ENCODE peak calls at places on chromosomes 16 and 17, in seven cellular contexts. M is astrocyte, X is suprapubic skin, Y is spleen, D is A549, Z is IMR-90, I is left lung. V is an unnamed sample.

GRCh38 chr17:50458290-50458689 is 10.4 kb downstream of the CHAD start:
- DNase-seq in X (no peak), Z (no peak), D (no peak), M (no peak), I (no peak), Y (no peak), V (no peak)

GRCh38 chr17:27475981-27476895 is 20.0 kb downstream of the KSR1 start:
- DNase-seq in I (no peak), X (no peak), D (no peak), M (no peak), Z (no peak), Y (peak; percentile 59), V (no peak)

GRCh38 chr16:11079657-11080187 is 135.4 kb downstream of the CLEC16A start:
- DNase-seq in D (no peak), I (no peak), M (peak; percentile 95), Y (no peak), X (no peak), Z (peak; percentile 98), V (peak; percentile 39)

GRCh38 chr16:12147681-12148479 is 171.3 kb downstream of the SNX29 start:
- DNase-seq in X (no peak), I (no peak), Y (peak; percentile 44), Z (no peak), M (no peak), D (no peak), V (no peak)

GRCh38 chr17:20172378-20172775 is 163.2 kb downstream of the SPECC1 start:
- DNase-seq in D (no peak), X (no peak), I (no peak), Z (no peak), Y (no peak), M (no peak), V (no peak)

GRCh38 chr16:49674255-49674980 is 181.5 kb downstream of the ZNF423 start:
- DNase-seq in Y (no peak), X (no peak), Z (no peak), I (no peak), D (no peak), M (no peak), V (no peak)

GRCh38 chr16:1914759-1915387 is 3.3 kb downstream of the HS3ST6 start:
- DNase-seq in Y (no peak), I (no peak), X (no peak), Z (no peak), M (no peak), D (no peak), V (no peak)

GRCh38 chr16:66273644-66274334 is 92.7 kb upstream of the CDH5 start:
- DNase-seq in Y (no peak), M (no peak), D (no peak), I (no peak), Z (peak; percentile 54), X (peak; percentile 40), V (no peak)

GRCh38 chr16:27749547-27749875 is 199.6 kb downstream of the KATNIP start:
- DNase-seq in I (no peak), X (no peak), Z (no peak), Y (no peak), D (no peak), M (no peak), V (no peak)

GRCh38 chr17:9520649-9521435 is 54.8 kb downstream of the STX8 start:
- DNase-seq in Y (no peak), M (peak; percentile 22), I (no peak), Z (no peak), D (no peak), X (no peak), V (no peak)

GRCh38 chr17:75996665-75997590 is 3.7 kb upstream of the CDK3 start:
- DNase-seq in Y (peak; percentile 79), X (no peak), D (no peak), Z (peak; percentile 58), M (peak; percentile 63), I (peak; percentile 71), V (no peak)

GRCh38 chr17:50289268-50289667 is 15.0 kb downstream of the TMEM92 start:
- DNase-seq in I (no peak), D (no peak), Z (peak; percentile 77), M (no peak), X (no peak), Y (no peak), V (no peak)

GRCh38 chr16:68470461-68471150 is 22.3 kb upstream of the SMPD3 start:
- DNase-seq in I (peak; percentile 70), Y (peak; percentile 85), X (no peak), M (no peak), D (no peak), Z (no peak), V (no peak)

GRCh38 chr17:80152057-80152831 is 5.3 kb upstream of the EIF4A3 start:
- DNase-seq in Y (no peak), M (peak; percentile 90), D (no peak), Z (peak; percentile 69), I (no peak), X (no peak), V (no peak)

GRCh38 chr17:50205931-50206505 is 4.6 kb upstream of the COL1A1 start:
- DNase-seq in X (no peak), I (no peak), D (no peak), Y (no peak), Z (no peak), M (no peak), V (no peak)

GRCh38 chr17:70848785-70849184 is 679.5 kb downstream of the KCNJ2 start:
- DNase-seq in I (no peak), M (peak; percentile 83), Z (peak; percentile 78), Y (no peak), X (no peak), D (no peak), V (no peak)

GRCh38 chr16:66167564-66168291 is 198.8 kb upstream of the CDH5 start:
- DNase-seq in Y (no peak), I (no peak), X (peak; percentile 59), D (no peak), M (peak; percentile 96), Z (peak; percentile 46), V (no peak)

GRCh38 chr17:71180801-71181385 is 939.9 kb upstream of the SOX9 start:
- DNase-seq in Z (peak; percentile 52), D (no peak), I (no peak), X (no peak), M (peak; percentile 55), Y (no peak), V (no peak)

GRCh38 chr16:87515475-87516330 is 22.9 kb upstream of the ZCCHC14 start:
- DNase-seq in D (no peak), Y (peak; percentile 58), Z (no peak), I (no peak), M (no peak), X (no peak), V (no peak)

GRCh38 chr17:63096426-63096825 is 130.4 kb downstream of the TANC2 start:
- DNase-seq in X (no peak), Y (no peak), D (no peak), M (peak; percentile 85), Z (peak; percentile 88), I (no peak), V (no peak)

GRCh38 chr16:86171329-86171728 is 272.4 kb downstream of the IRF8 start:
- DNase-seq in Y (no peak), I (no peak), D (no peak), Z (peak; percentile 99), M (peak; percentile 97), X (no peak), V (no peak)

GRCh38 chr17:74858672-74859438 is 830 bp downstream of the GRIN2C start:
- DNase-seq in Z (no peak), X (no peak), Y (no peak), I (no peak), D (no peak), M (no peak), V (no peak)

GRCh38 chr17:74860999-74861553 is 1.4 kb upstream of the GRIN2C start:
- DNase-seq in Y (no peak), I (no peak), X (no peak), D (no peak), M (no peak), Z (no peak), V (no peak)

GRCh38 chr17:74860229-74860998 is 729 bp upstream of the GRIN2C start:
- DNase-seq in X (no peak), Z (no peak), Y (no peak), I (no peak), M (no peak), D (no peak), V (no peak)

GRCh38 chr17:74861554-74862107 is 1.9 kb upstream of the GRIN2C start:
- DNase-seq in Z (no peak), I (no peak), M (no peak), Y (no peak), X (no peak), D (no peak), V (no peak)

GRCh38 chr17:74859439-74860228 is at the start of gene GRIN2C:
- DNase-seq in D (no peak), X (no peak), I (no peak), Z (no peak), M (no peak), Y (no peak), V (no peak)
- H3K27ac ChIP-seq in D (peak within 1 kb of the TSS; percentile 24), X (no peak within 1 kb of the TSS), I (no peak within 1 kb of the TSS), Z (no peak within 1 kb of the TSS), M (no peak within 1 kb of the TSS), Y (no peak within 1 kb of the TSS), V (no peak within 1 kb of the TSS)

DNA sequence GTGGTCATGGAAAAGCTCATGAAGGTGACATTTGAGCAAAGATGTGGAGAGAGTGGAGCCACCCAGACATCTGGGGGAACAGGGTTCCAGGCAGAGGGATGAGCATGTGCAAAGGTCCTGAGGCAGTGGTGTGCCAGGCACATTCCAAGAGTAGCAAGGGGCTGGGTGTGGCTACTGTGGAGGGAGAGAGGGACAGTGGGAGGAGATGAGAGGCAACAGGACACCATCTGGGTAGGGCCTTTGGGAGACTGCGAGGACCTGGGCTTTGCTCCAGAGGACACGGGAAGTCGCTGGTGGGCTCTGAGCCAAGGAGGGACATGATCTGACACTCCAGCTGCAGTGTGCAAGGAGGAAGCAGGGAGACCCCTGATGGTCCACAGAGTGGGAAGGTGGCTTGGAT is 56.8 kb upstream of the MED9 start:
- DNase-seq in X (peak; percentile 87), I (no peak), Z (no peak), Y (no peak), M (no peak), D (no peak), V (no peak)
- H3K27ac ChIP-seq in X (peak overlapping the region; percentile 63), I (peak overlapping the region; percentile 23), Z (no peak overlapping the region), Y (peak overlapping the region; percentile 80), M (no peak overlapping the region), D (no peak overlapping the region), V (no peak overlapping the region)

GRCh38 chr16:56631832-56632159 is 663 bp upstream of the MT1M start:
- DNase-seq in M (no peak), Y (no peak), Z (no peak), X (no peak), I (no peak), D (no peak), V (no peak)
- H3K27ac ChIP-seq in M (no peak overlapping the region), Y (peak overlapping the region; percentile 68), Z (no peak overlapping the region), X (peak overlapping the region; percentile 82), I (peak overlapping the region; percentile 66), D (no peak overlapping the region), V (no peak overlapping the region)

GRCh38 chr16:31250782-31251384 is 8.9 kb upstream of the ITGAM start:
- DNase-seq in M (no peak), I (no peak), Y (no peak), X (no peak), Z (no peak), D (no peak), V (no peak)

GRCh38 chr16:31243734-31244670 is 15.8 kb upstream of the ITGAM start:
- DNase-seq in I (no peak), Z (no peak), M (no peak), D (no peak), X (no peak), Y (no peak), V (no peak)

GRCh38 chr16:31251435-31251834 is 8.3 kb upstream of the ITGAM start:
- DNase-seq in Z (no peak), M (no peak), Y (no peak), X (no peak), I (no peak), D (no peak), V (no peak)

GRCh38 chr16:31246296-31246695 is 13.5 kb upstream of the ITGAM start:
- DNase-seq in D (no peak), Z (no peak), M (no peak), Y (no peak), I (no peak), X (no peak), V (no peak)

GRCh38 chr16:31248344-31248743 is 11.4 kb upstream of the ITGAM start:
- DNase-seq in X (no peak), I (no peak), M (no peak), Z (no peak), Y (no peak), D (no peak), V (no peak)
- H3K27ac ChIP-seq in X (no peak overlapping the region), I (no peak overlapping the region), M (no peak overlapping the region), Z (no peak overlapping the region), Y (no peak overlapping the region), D (no peak overlapping the region), V (no peak overlapping the region)

V was measured in endothelial cell of umbilical vein.